ENCODE peak calls at places on chromosomes 5 and 9, in ten cellular contexts. One of them, this sample, is unnamed.

GRCh38 chr5:131067596-131067995 is 97.5 kb downstream of the HINT1 start:
- DNase-seq in iris pigment epithelial cell: no peak
- DNase-seq in HFFc6: no peak
- DNase-seq in mesenteric fat pad: no peak
- DNase-seq in fibroblast of lung: no peak
- DNase-seq in B cell: no peak
- DNase-seq in foreskin keratinocyte: peak; percentile 66
- DNase-seq in SW480: no peak
- DNase-seq in NCI-H1092 treated with DMSO at 0.1 percent for 48 hours: no peak
- DNase-seq in activated naive CD8-positive, alpha-beta T cell treated with anti-CD3 and anti-CD28 coated beads, Interleukin-2, amount 50 U/mL, for 24 hours: no peak
- DNase-seq in this sample: no peak

GRCh38 chr5:109532773-109533364 is 123.1 kb upstream of the PJA2 start:
- DNase-seq in iris pigment epithelial cell: peak; percentile 5
- DNase-seq in HFFc6: peak; percentile 12
- DNase-seq in mesenteric fat pad: no peak
- DNase-seq in fibroblast of lung: peak; percentile 62
- DNase-seq in B cell: no peak
- DNase-seq in foreskin keratinocyte: no peak
- DNase-seq in SW480: no peak
- DNase-seq in NCI-H1092 treated with DMSO at 0.1 percent for 48 hours: no peak
- DNase-seq in activated naive CD8-positive, alpha-beta T cell treated with anti-CD3 and anti-CD28 coated beads, Interleukin-2, amount 50 U/mL, for 24 hours: no peak
- DNase-seq in this sample: no peak

GRCh38 chr9:99971410-99971809 is 65.0 kb downstream of the STX17 start:
- DNase-seq in iris pigment epithelial cell: no peak
- DNase-seq in HFFc6: no peak
- DNase-seq in mesenteric fat pad: no peak
- DNase-seq in fibroblast of lung: no peak
- DNase-seq in B cell: no peak
- DNase-seq in foreskin keratinocyte: no peak
- DNase-seq in SW480: no peak
- DNase-seq in NCI-H1092 treated with DMSO at 0.1 percent for 48 hours: no peak
- DNase-seq in activated naive CD8-positive, alpha-beta T cell treated with anti-CD3 and anti-CD28 coated beads, Interleukin-2, amount 50 U/mL, for 24 hours: no peak
- DNase-seq in this sample: no peak

GRCh38 chr5:151692312-151692711 is 5.6 kb upstream of the SPARC start:
- DNase-seq in iris pigment epithelial cell: no peak
- DNase-seq in HFFc6: no peak
- DNase-seq in mesenteric fat pad: no peak
- DNase-seq in fibroblast of lung: peak; percentile 19
- DNase-seq in B cell: no peak
- DNase-seq in foreskin keratinocyte: no peak
- DNase-seq in SW480: no peak
- DNase-seq in NCI-H1092 treated with DMSO at 0.1 percent for 48 hours: no peak
- DNase-seq in activated naive CD8-positive, alpha-beta T cell treated with anti-CD3 and anti-CD28 coated beads, Interleukin-2, amount 50 U/mL, for 24 hours: no peak
- DNase-seq in this sample: no peak

GRCh38 chr5:38540348-38540747 is 16.1 kb downstream of the LIFR start:
- DNase-seq in iris pigment epithelial cell: no peak
- DNase-seq in HFFc6: no peak
- DNase-seq in mesenteric fat pad: no peak
- DNase-seq in fibroblast of lung: no peak
- DNase-seq in B cell: no peak
- DNase-seq in foreskin keratinocyte: no peak
- DNase-seq in SW480: no peak
- DNase-seq in NCI-H1092 treated with DMSO at 0.1 percent for 48 hours: peak; percentile 98
- DNase-seq in activated naive CD8-positive, alpha-beta T cell treated with anti-CD3 and anti-CD28 coated beads, Interleukin-2, amount 50 U/mL, for 24 hours: no peak
- DNase-seq in this sample: no peak

GRCh38 chr5:134136221-134136631 is 21.7 kb downstream of the TCF7 start:
- DNase-seq in iris pigment epithelial cell: no peak
- DNase-seq in HFFc6: no peak
- DNase-seq in mesenteric fat pad: peak; percentile 41
- DNase-seq in fibroblast of lung: no peak
- DNase-seq in B cell: no peak
- DNase-seq in foreskin keratinocyte: no peak
- DNase-seq in SW480: no peak
- DNase-seq in NCI-H1092 treated with DMSO at 0.1 percent for 48 hours: no peak
- DNase-seq in activated naive CD8-positive, alpha-beta T cell treated with anti-CD3 and anti-CD28 coated beads, Interleukin-2, amount 50 U/mL, for 24 hours: no peak
- DNase-seq in this sample: no peak

GRCh38 chr5:119666542-119666941 is 37.2 kb downstream of the FAM170A start:
- DNase-seq in iris pigment epithelial cell: no peak
- DNase-seq in HFFc6: no peak
- DNase-seq in mesenteric fat pad: no peak
- DNase-seq in fibroblast of lung: no peak
- DNase-seq in B cell: no peak
- DNase-seq in foreskin keratinocyte: no peak
- DNase-seq in SW480: no peak
- DNase-seq in NCI-H1092 treated with DMSO at 0.1 percent for 48 hours: no peak
- DNase-seq in activated naive CD8-positive, alpha-beta T cell treated with anti-CD3 and anti-CD28 coated beads, Interleukin-2, amount 50 U/mL, for 24 hours: no peak
- DNase-seq in this sample: no peak

GRCh38 chr5:105640328-105640727 is 2030.4 kb downstream of the EFNA5 start:
- DNase-seq in iris pigment epithelial cell: no peak
- DNase-seq in HFFc6: no peak
- DNase-seq in mesenteric fat pad: peak; percentile 74
- DNase-seq in fibroblast of lung: no peak
- DNase-seq in B cell: no peak
- DNase-seq in foreskin keratinocyte: no peak
- DNase-seq in SW480: no peak
- DNase-seq in NCI-H1092 treated with DMSO at 0.1 percent for 48 hours: no peak
- DNase-seq in activated naive CD8-positive, alpha-beta T cell treated with anti-CD3 and anti-CD28 coated beads, Interleukin-2, amount 50 U/mL, for 24 hours: no peak
- DNase-seq in this sample: no peak

GRCh38 chr5:107257885-107258520 is 412.7 kb downstream of the EFNA5 start:
- DNase-seq in iris pigment epithelial cell: no peak
- DNase-seq in HFFc6: no peak
- DNase-seq in mesenteric fat pad: no peak
- DNase-seq in fibroblast of lung: peak; percentile 25
- DNase-seq in B cell: no peak
- DNase-seq in foreskin keratinocyte: no peak
- DNase-seq in SW480: no peak
- DNase-seq in NCI-H1092 treated with DMSO at 0.1 percent for 48 hours: no peak
- DNase-seq in activated naive CD8-positive, alpha-beta T cell treated with anti-CD3 and anti-CD28 coated beads, Interleukin-2, amount 50 U/mL, for 24 hours: no peak
- DNase-seq in this sample: no peak